ENCODE peak calls at places on chromosome 22, in eight cellular contexts. C, L, H, Q, D, I, W and Z are unnamed samples.
A peak's percentile ranks its signal among the peaks of the same experiment; 100 is the strongest.

GRCh38 chr22:27835446-27835845 is 33.9 kb upstream of the MN1 start:
- DNase-seq in C (no peak), L (no peak), H (no peak), Q (no peak), D (no peak), I (peak; percentile 41), W (no peak), Z (no peak)

GRCh38 chr22:25488244-25489020 is 76.0 kb upstream of the GRK3 start:
- DNase-seq in C (no peak), L (peak; percentile 59), H (peak; percentile 72), Q (peak; percentile 52), D (no peak), I (peak; percentile 91), W (peak; percentile 65), Z (peak; percentile 88)

GRCh38 chr22:23401111-23401909 is 178.8 kb downstream of the IGLL1 start:
- DNase-seq in C (no peak), L (no peak), H (no peak), Q (peak; percentile 47), D (no peak), I (peak; percentile 75), W (no peak), Z (no peak)

GRCh38 chr22:36197065-36197440 is 4.6 kb downstream of the APOL4 start:
- DNase-seq in C (peak; percentile 58), L (no peak), H (no peak), Q (peak; percentile 95), D (peak; percentile 66), I (peak; percentile 70), W (no peak), Z (no peak)

GRCh38 chr22:25113316-25113721 is 86.3 kb upstream of the CRYBB3 start:
- DNase-seq in C (no peak), L (peak; percentile 64), H (no peak), Q (peak; percentile 22), D (peak; percentile 10), I (no peak), W (peak; percentile 68), Z (peak; percentile 20)

GRCh38 chr22:39177791-39178190 is 25.3 kb upstream of the CBX7 start:
- DNase-seq in C (no peak), L (no peak), H (peak; percentile 54), Q (no peak), D (no peak), I (no peak), W (no peak), Z (no peak)

GRCh38 chr22:24040946-24041345 is 29.8 kb downstream of the CABIN1 start:
- DNase-seq in C (no peak), L (no peak), H (no peak), Q (no peak), D (no peak), I (no peak), W (no peak), Z (no peak)

GRCh38 chr22:19849800-19850481 is 4.7 kb downstream of the GNB1L start:
- DNase-seq in C (no peak), L (peak; percentile 81), H (no peak), Q (peak; percentile 69), D (no peak), I (no peak), W (no peak), Z (peak; percentile 68)

GRCh38 chr22:28349114-28349513 is 330.5 kb downstream of the TTC28 start:
- DNase-seq in C (no peak), L (no peak), H (no peak), Q (no peak), D (no peak), I (no peak), W (no peak), Z (no peak)

GRCh38 chr22:31626427-31627150 is 35.4 kb downstream of the PISD start:
- DNase-seq in C (peak; percentile 73), L (no peak), H (no peak), Q (peak; percentile 69), D (no peak), I (no peak), W (no peak), Z (peak; percentile 34)

GRCh38 chr22:36395061-36395849 is 7.5 kb upstream of the MYH9 start:
- DNase-seq in C (no peak), L (no peak), H (no peak), Q (no peak), D (no peak), I (no peak), W (no peak), Z (no peak)

GRCh38 chr22:49960967-49961600 is 512 bp downstream of the PIM3 start:
- DNase-seq in C (peak; percentile 26), L (peak; percentile 74), H (peak; percentile 62), Q (peak; percentile 68), D (peak; percentile 46), I (no peak), W (peak; percentile 61), Z (peak; percentile 64)

GRCh38 chr22:38729946-38730345 is 24.2 kb downstream of the GTPBP1 start:
- DNase-seq in C (no peak), L (no peak), H (no peak), Q (no peak), D (no peak), I (no peak), W (no peak), Z (no peak)

GRCh38 chr22:42114721-42115120 is 15.9 kb downstream of the CYP2D6 start:
- DNase-seq in C (no peak), L (no peak), H (no peak), Q (peak; percentile 80), D (peak; percentile 67), I (peak; percentile 6), W (no peak), Z (peak; percentile 53)

GRCh38 chr22:42439821-42440674 is 7.8 kb upstream of the NFAM1 start:
- DNase-seq in C (no peak), L (peak; percentile 74), H (peak; percentile 40), Q (no peak), D (no peak), I (peak; percentile 49), W (no peak), Z (no peak)

GRCh38 chr22:42902875-42903510 is 45.9 kb upstream of the ARFGAP3 start:
- DNase-seq in C (no peak), L (no peak), H (no peak), Q (peak; percentile 79), D (peak; percentile 19), I (peak; percentile 87), W (no peak), Z (no peak)

GRCh38 chr22:38754247-38755154 is 1.3 kb downstream of the SUN2 start:
- DNase-seq in C (no peak), L (peak; percentile 72), H (no peak), Q (peak; percentile 70), D (peak; percentile 43), I (peak; percentile 43), W (peak; percentile 88), Z (peak; percentile 87)

GRCh38 chr22:18057568-18058209 is 20.1 kb upstream of the PEX26 start:
- DNase-seq in C (peak; percentile 38), L (no peak), H (no peak), Q (peak; percentile 89), D (no peak), I (peak; percentile 100), W (no peak), Z (peak; percentile 86)

GRCh38 chr22:25210831-25211230 is 8.6 kb upstream of the CRYBB2 start:
- DNase-seq in C (no peak), L (no peak), H (no peak), Q (no peak), D (no peak), I (no peak), W (no peak), Z (no peak)

GRCh38 chr22:25483931-25484330 is 80.5 kb upstream of the GRK3 start:
- DNase-seq in C (no peak), L (no peak), H (no peak), Q (no peak), D (no peak), I (no peak), W (no peak), Z (no peak)

GRCh38 chr22:17431179-17431578 is 61.9 kb downstream of the CECR2 start:
- DNase-seq in C (no peak), L (no peak), H (no peak), Q (no peak), D (no peak), I (no peak), W (no peak), Z (no peak)

GRCh38 chr22:48068323-48068722 is 1305.9 kb downstream of the TBC1D22A start:
- DNase-seq in C (no peak), L (no peak), H (no peak), Q (no peak), D (no peak), I (no peak), W (no peak), Z (no peak)
- H3K9me3 ChIP-seq in C (no peaks in the 10 kb centered on the region), L (no peaks in the 10 kb centered on the region), H (no peaks in the 10 kb centered on the region), Q (no peaks in the 10 kb centered on the region), D (no peaks in the 10 kb centered on the region), I (peaks cover 45% of the 10 kb centered on the region), W (no peaks in the 10 kb centered on the region), Z (no peaks in the 10 kb centered on the region)

DNA sequence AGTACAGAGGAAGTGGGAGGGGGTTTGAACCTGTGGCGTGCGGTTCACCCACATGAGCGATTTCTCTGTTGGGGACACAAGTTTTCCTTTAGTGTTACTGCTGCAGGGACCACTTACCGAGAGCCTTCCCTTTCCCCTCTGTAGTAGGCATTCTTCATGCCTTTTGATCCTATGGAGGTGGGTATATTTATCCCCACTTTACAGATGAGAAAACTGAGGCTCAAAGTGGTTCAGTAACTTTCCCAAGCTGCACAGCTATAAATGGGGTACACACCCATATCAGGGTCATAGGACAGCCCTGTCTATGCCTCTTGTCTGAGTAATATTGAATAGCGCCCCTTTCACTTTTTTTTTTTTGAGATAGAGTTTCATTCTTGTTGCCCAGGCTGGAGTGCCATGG is 3.3 kb upstream of the PHF21B start:
- DNase-seq in C (no peak), L (no peak), H (no peak), Q (no peak), D (no peak), I (no peak), W (no peak), Z (no peak)
- H3K27me3 ChIP-seq in C (peaks cover 18% of the 10 kb centered on the region), L (peaks cover 48% of the 10 kb centered on the region), H (peaks cover 52% of the 10 kb centered on the region), Q (peaks cover 32% of the 10 kb centered on the region), D (no peaks in the 10 kb centered on the region), I (peaks cover 56% of the 10 kb centered on the region), W (peaks cover 24% of the 10 kb centered on the region), Z (no peaks in the 10 kb centered on the region)

GRCh38 chr22:47634342-47634741 is 871.9 kb downstream of the TBC1D22A start:
- DNase-seq in C (no peak), L (no peak), H (no peak), Q (no peak), D (no peak), I (no peak), W (no peak), Z (no peak)
- H3K4me3 ChIP-seq in C (no peak overlapping the region), L (no peak overlapping the region), H (no peak overlapping the region), Q (no peak overlapping the region), D (no peak overlapping the region), I (no peak overlapping the region), W (no peak overlapping the region), Z (no peak overlapping the region)

GRCh38 chr22:47232753-47233152 is 470.3 kb downstream of the TBC1D22A start:
- DNase-seq in C (no peak), L (no peak), H (no peak), Q (no peak), D (no peak), I (no peak), W (no peak), Z (no peak)

GRCh38 chr22:47228767-47229166 is 466.3 kb downstream of the TBC1D22A start:
- DNase-seq in C (no peak), L (no peak), H (no peak), Q (no peak), D (no peak), I (no peak), W (no peak), Z (no peak)

GRCh38 chr22:47233316-47234243 is 471.1 kb downstream of the TBC1D22A start:
- DNase-seq in C (no peak), L (no peak), H (no peak), Q (no peak), D (no peak), I (no peak), W (no peak), Z (no peak)

GRCh38 chr22:47232197-47232596 is 469.7 kb downstream of the TBC1D22A start:
- DNase-seq in C (no peak), L (no peak), H (no peak), Q (no peak), D (no peak), I (no peak), W (no peak), Z (no peak)

GRCh38 chr22:47231759-47232158 is 469.3 kb downstream of the TBC1D22A start:
- DNase-seq in C (no peak), L (no peak), H (no peak), Q (no peak), D (no peak), I (no peak), W (no peak), Z (no peak)
- H3K9me3 ChIP-seq in C (no peaks in the 10 kb centered on the region), L (peaks cover 5% of the 10 kb centered on the region), H (peaks cover 4% of the 10 kb centered on the region), Q (no peaks in the 10 kb centered on the region), D (peaks cover 4% of the 10 kb centered on the region), I (peaks cover 3% of the 10 kb centered on the region), W (no peaks in the 10 kb centered on the region), Z (peaks cover 17% of the 10 kb centered on the region)